ENCODE peak calls at places on chromosome 16, in five cellular contexts. I is H1, S is HCT116, Z is IMR-90, L is SK-N-SH. C is an unnamed sample.

GRCh38 chr16:55476625-55477533 is 2.1 kb upstream of the MMP2 start:
- DNase-seq in I (no peak), Z (no peak), L (no peak), S (no peak), C (no peak)

GRCh38 chr16:10616744-10617640 is 36.6 kb upstream of the EMP2 start:
- DNase-seq in I (no peak), S (peak), Z (peak), L (peak), C (peak)

GRCh38 chr16:29806641-29807425 is 504 bp downstream of the MAZ start:
- DNase-seq in Z (no peak), L (peak), I (no peak), S (no peak), C (peak)

GRCh38 chr16:53085539-53086450 is 31.0 kb downstream of the CHD9 start:
- DNase-seq in S (no peak), L (peak), Z (no peak), I (no peak), C (no peak)

GRCh38 chr16:77212736-77213541 is 13.7 kb downstream of the SYCE1L start:
- DNase-seq in L (peak), Z (no peak), I (no peak), S (no peak), C (peak)

GRCh38 chr16:86685071-86685470 is 106.7 kb downstream of the FOXL1 start:
- DNase-seq in Z (no peak), L (no peak), I (no peak), S (no peak), C (no peak)

GRCh38 chr16:88360999-88361398 is 21.8 kb upstream of the ZNF469 start:
- DNase-seq in I (no peak), L (no peak), Z (no peak), S (no peak), C (no peak)

GRCh38 chr16:28561557-28562187 is 8.0 kb downstream of the SGF29 start:
- DNase-seq in S (no peak), L (no peak), I (no peak), Z (no peak), C (no peak)

GRCh38 chr16:84111481-84111880 is 5.3 kb downstream of the MBTPS1 start:
- DNase-seq in Z (no peak), I (no peak), S (no peak), L (no peak), C (no peak)

GRCh38 chr16:54110582-54110981 is 176.0 kb downstream of the IRX3 start:
- DNase-seq in S (no peak), Z (no peak), I (no peak), L (no peak), C (no peak)
- H3K27ac ChIP-seq in S (no peak), Z (no peak), I (no peak), L (no peak), C (no peak)

GRCh38 chr16:74623846-74624245 is 16.9 kb upstream of the GLG1 start:
- DNase-seq in I (no peak), S (no peak), L (no peak), Z (no peak), C (no peak)

GRCh38 chr16:74623214-74623842 is 16.4 kb upstream of the GLG1 start:
- DNase-seq in S (no peak), I (no peak), L (peak), Z (peak), C (peak)

GRCh38 chr16:74626741-74627416 is 20.0 kb upstream of the GLG1 start:
- DNase-seq in Z (peak), I (no peak), S (no peak), L (no peak), C (no peak)

GRCh38 chr16:74625500-74626350 is 18.8 kb upstream of the GLG1 start:
- DNase-seq in S (no peak), I (no peak), L (no peak), Z (no peak), C (no peak)

DNA sequence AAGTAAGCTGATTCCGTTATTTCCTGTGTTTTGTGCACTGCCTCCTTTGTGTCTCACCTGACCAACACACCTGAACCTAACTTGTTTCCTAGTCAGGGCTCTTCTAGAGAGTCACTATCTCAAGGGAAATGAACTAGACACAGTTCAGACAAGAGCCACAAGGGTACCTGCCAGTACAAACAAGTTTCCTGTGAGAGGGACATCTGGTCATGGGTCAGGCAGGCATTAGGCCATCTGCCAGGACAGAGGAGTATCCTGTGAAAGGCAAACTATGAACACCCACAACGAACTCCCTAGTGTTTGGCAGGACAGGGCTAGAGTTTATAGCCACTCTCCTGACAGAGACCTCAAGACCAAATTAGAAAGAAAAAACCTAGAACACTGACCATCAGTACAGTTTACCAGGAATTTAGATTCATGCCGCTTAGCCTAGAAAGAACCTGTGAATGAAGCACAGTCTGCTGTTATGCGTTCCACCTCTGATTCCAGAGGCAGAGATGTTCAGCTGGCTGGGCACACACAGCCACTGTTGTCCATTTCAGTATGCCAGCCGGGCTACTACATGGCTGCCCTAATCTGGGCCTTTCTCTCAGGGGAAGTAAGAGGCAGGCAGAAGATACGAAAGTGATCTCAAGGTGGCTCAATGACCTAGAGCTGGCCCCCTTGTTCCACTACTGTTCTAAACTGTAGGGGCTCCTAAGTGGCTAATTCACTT is 20.7 kb upstream of the GLG1 start:
- DNase-seq in L (no peak), Z (peak), S (no peak), I (no peak), C (no peak)
- TF ChIP-seq RAD21 in L (no peak), Z (no peak), S (no peak), I (no peak), C (no peak)

GRCh38 chr16:50669741-50670140 is 11.4 kb downstream of the SNX20 start:
- DNase-seq in I (no peak), S (no peak), L (no peak), Z (no peak), C (no peak)
- H3K27ac ChIP-seq in I (no peak), S (no peak), L (no peak), Z (no peak), C (no peak)

DNA sequence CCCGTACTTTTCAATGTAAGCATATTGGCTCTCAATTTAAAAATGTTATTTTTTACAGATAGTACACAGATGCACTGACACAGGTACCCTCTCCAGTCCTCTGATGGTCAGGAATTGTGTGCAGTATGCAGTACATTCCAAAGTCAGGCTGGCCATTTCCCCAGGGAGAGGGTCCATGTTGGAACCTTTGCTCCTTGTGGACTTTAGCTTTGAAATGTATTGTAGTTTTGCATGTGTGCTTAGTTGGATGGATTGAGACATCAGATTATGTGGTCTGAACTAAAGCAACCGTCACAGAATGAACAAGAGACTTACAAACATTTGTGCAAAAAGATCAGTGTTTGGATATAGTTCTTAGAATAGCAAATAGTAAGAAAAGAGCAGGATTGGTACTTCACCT is 381.1 kb downstream of the WWOX start:
- DNase-seq in Z (no peak), S (no peak), I (no peak), L (no peak), C (no peak)
- TF ChIP-seq RAD21 in Z (no peak), S (no peak), I (no peak), L (no peak), C (no peak)

GRCh38 chr16:85544668-85545067 is 68.5 kb upstream of the GSE1 start:
- DNase-seq in L (peak), Z (no peak), I (no peak), S (no peak), C (no peak)

GRCh38 chr16:85546585-85547447 is 66.3 kb upstream of the GSE1 start:
- DNase-seq in Z (no peak), I (no peak), L (no peak), S (no peak), C (no peak)

GRCh38 chr16:85543998-85544397 is 69.1 kb upstream of the GSE1 start:
- DNase-seq in I (no peak), S (no peak), Z (no peak), L (no peak), C (no peak)

GRCh38 chr16:85543536-85543935 is 69.6 kb upstream of the GSE1 start:
- DNase-seq in L (no peak), S (no peak), I (no peak), Z (no peak), C (no peak)

GRCh38 chr16:85545227-85545818 is 67.8 kb upstream of the GSE1 start:
- DNase-seq in Z (no peak), S (no peak), I (no peak), L (no peak), C (no peak)
- H3K27ac ChIP-seq in Z (no peak), S (no peak), I (no peak), L (no peak), C (no peak)

GRCh38 chr16:1077877-1078578 is 5.5 kb downstream of the SSTR5 start:
- DNase-seq in Z (no peak), L (no peak), S (no peak), I (no peak), C (no peak)

GRCh38 chr16:1076801-1077576 is 4.4 kb downstream of the SSTR5 start:
- DNase-seq in I (no peak), S (no peak), L (no peak), Z (no peak), C (no peak)

GRCh38 chr16:1079786-1080525 is 7.4 kb downstream of the SSTR5 start:
- DNase-seq in Z (no peak), L (no peak), S (no peak), I (no peak), C (no peak)

GRCh38 chr16:1079341-1079740 is 6.8 kb downstream of the SSTR5 start:
- DNase-seq in Z (no peak), I (no peak), L (no peak), S (no peak), C (no peak)

GRCh38 chr16:1078579-1079021 is 6.1 kb downstream of the SSTR5 start:
- DNase-seq in L (no peak), Z (peak), S (no peak), I (no peak), C (peak)
- TF ChIP-seq RAD21 in L (no peak), Z (no peak), S (no peak), I (no peak), C (no peak)

GRCh38 chr16:3959148-3959547 is 78.6 kb upstream of the CREBBP start:
- DNase-seq in I (no peak), S (no peak), L (no peak), Z (peak), C (no peak)

GRCh38 chr16:3957344-3957980 is 76.9 kb upstream of the CREBBP start:
- DNase-seq in Z (no peak), I (no peak), S (no peak), L (no peak), C (no peak)

GRCh38 chr16:3961449-3961849 is 80.9 kb upstream of the CREBBP start:
- DNase-seq in S (no peak), Z (peak), I (peak), L (no peak), C (peak)

GRCh38 chr16:3963203-3963602 is 82.7 kb upstream of the CREBBP start:
- DNase-seq in L (no peak), S (no peak), I (no peak), Z (no peak), C (no peak)

GRCh38 chr16:3960049-3960809 is 79.7 kb upstream of the CREBBP start:
- DNase-seq in Z (no peak), I (no peak), L (no peak), S (no peak), C (no peak)
- H3K27ac ChIP-seq in Z (peak), I (no peak), L (no peak), S (peak), C (peak)

C was measured in A549.